ENCODE peak calls at places on chromosome 6, in seven cellular contexts. B is EH; A is left cardiac atrium; I is C1 segment of cervical spinal cord; G is T-helper 22 cell; U is fibroblast of the aortic adventitia; D is activated CD8-positive, alpha-beta memory T cell treated with anti-CD3 and anti-CD28 coated beads for 24 hours. Y is an unnamed sample.

GRCh38 chr6:95786802-95787201 is 209.5 kb downstream of the MANEA start:
- DNase-seq in U (no peak), A (no peak), D (no peak), I (no peak), G (no peak), B (no peak), Y (no peak)

GRCh38 chr6:34633785-34634184 is 62.8 kb downstream of the ILRUN start:
- DNase-seq in A (no peak), G (no peak), U (no peak), B (peak; percentile 37), D (no peak), I (no peak), Y (no peak)

GRCh38 chr6:37170273-37171140 is 555 bp downstream of the PIM1 start:
- DNase-seq in D (peak; percentile 85), B (peak; percentile 54), A (peak; percentile 63), I (no peak), G (peak; percentile 16), U (no peak), Y (peak; percentile 79)

GRCh38 chr6:41428995-41429417 is 93.6 kb downstream of the NCR2 start:
- DNase-seq in A (peak; percentile 82), B (peak; percentile 85), D (peak; percentile 72), U (peak; percentile 16), I (no peak), G (no peak), Y (no peak)

GRCh38 chr6:116666869-116667268 is 1.7 kb downstream of the ZUP1 start:
- DNase-seq in B (no peak), I (no peak), U (no peak), D (no peak), A (no peak), G (no peak), Y (no peak)

GRCh38 chr6:4564746-4565145 is 211.5 kb upstream of the CDYL start:
- DNase-seq in U (peak; percentile 43), B (no peak), A (no peak), I (no peak), D (no peak), G (no peak), Y (peak; percentile 68)

GRCh38 chr6:93654548-93654947 is 235.2 kb upstream of the EPHA7 start:
- DNase-seq in U (no peak), A (no peak), I (no peak), B (no peak), G (no peak), D (no peak), Y (no peak)

GRCh38 chr6:144321839-144322591 is 36.9 kb downstream of the UTRN start:
- DNase-seq in G (no peak), D (no peak), I (no peak), U (no peak), A (no peak), B (peak; percentile 84), Y (no peak)

GRCh38 chr6:125259354-125259736 is 42.4 kb downstream of the HDDC2 start:
- DNase-seq in B (peak; percentile 35), G (no peak), A (no peak), D (no peak), U (no peak), I (no peak), Y (no peak)

GRCh38 chr6:2630362-2630761 is 120.4 kb downstream of the MYLK4 start:
- DNase-seq in U (peak; percentile 96), D (no peak), I (no peak), G (no peak), B (peak; percentile 93), A (peak; percentile 43), Y (peak; percentile 93)

GRCh38 chr6:33426590-33427563 is 7.0 kb downstream of the SYNGAP1 start:
- DNase-seq in B (no peak), I (peak; percentile 24), A (no peak), D (no peak), G (peak; percentile 58), U (no peak), Y (peak; percentile 15)

Y was measured in astrocyte of the hippocampus.